ENCODE peak calls at places on chromosomes 1 and 21, in seven cellular contexts. A is posterior cingulate gyrus; F is left lobe of liver; X is HFFc6; D is CD8-positive, alpha-beta memory T cell; M is HTR-8/SVneo; W is AG20443. L is an unnamed sample.

GRCh38 chr1:56644941-56645662 is at the start of gene PRKAA2:
- DNase-seq in A (peak; percentile 87), F (peak; percentile 48), X (no peak), D (no peak), M (peak; percentile 7), W (peak; percentile 71), L (peak; percentile 26)

GRCh38 chr1:2199042-2199810 is 4.7 kb upstream of the FAAP20 start:
- DNase-seq in A (peak; percentile 92), F (peak; percentile 84), X (peak; percentile 69), D (peak; percentile 73), M (peak; percentile 31), W (peak; percentile 88), L (peak; percentile 95)

GRCh38 chr1:7418442-7419080 is 352.5 kb upstream of the VAMP3 start:
- DNase-seq in A (no peak), F (peak; percentile 19), X (no peak), D (no peak), M (no peak), W (no peak), L (no peak)

GRCh38 chr1:94980909-94981252 is 54.0 kb upstream of the CNN3 start:
- DNase-seq in A (no peak), F (no peak), X (no peak), D (no peak), M (no peak), W (no peak), L (no peak)

GRCh38 chr1:26338670-26339069 is 15.3 kb downstream of the CRYBG2 start:
- DNase-seq in A (no peak), F (no peak), X (no peak), D (no peak), M (no peak), W (no peak), L (no peak)

GRCh38 chr21:46189213-46189958 is 5.1 kb upstream of the SPATC1L start:
- DNase-seq in A (peak; percentile 71), F (no peak), X (peak; percentile 39), D (no peak), M (no peak), W (peak; percentile 64), L (peak; percentile 55)

GRCh38 chr21:33403128-33403785 is at the start of gene IFNGR2:
- DNase-seq in A (no peak), F (peak; percentile 71), X (no peak), D (peak; percentile 51), M (no peak), W (peak; percentile 70), L (peak; percentile 31)

GRCh38 chr1:245245021-245245667 is 90.4 kb downstream of the KIF26B start:
- DNase-seq in A (no peak), F (peak; percentile 38), X (no peak), D (no peak), M (no peak), W (no peak), L (no peak)

GRCh38 chr1:157170677-157171515 is 32.7 kb upstream of the ETV3 start:
- DNase-seq in A (no peak), F (no peak), X (peak; percentile 5), D (no peak), M (peak; percentile 22), W (peak; percentile 39), L (no peak)

GRCh38 chr1:178540204-178540603 is 27.3 kb downstream of the TEX35 start:
- DNase-seq in A (no peak), F (no peak), X (no peak), D (no peak), M (no peak), W (no peak), L (no peak)

GRCh38 chr1:29653034-29653810 is 416.9 kb downstream of the PTPRU start:
- DNase-seq in A (no peak), F (peak; percentile 24), X (no peak), D (no peak), M (no peak), W (no peak), L (no peak)

GRCh38 chr1:84755216-84755615 is 65.0 kb upstream of the SSX2IP start:
- DNase-seq in A (no peak), F (no peak), X (no peak), D (no peak), M (no peak), W (no peak), L (no peak)

GRCh38 chr1:111520040-111520439 is 16.6 kb upstream of the ADORA3 start:
- DNase-seq in A (no peak), F (no peak), X (no peak), D (no peak), M (no peak), W (no peak), L (no peak)

GRCh38 chr1:12081648-12082396 is 18.7 kb downstream of the TNFRSF8 start:
- DNase-seq in A (no peak), F (no peak), X (no peak), D (no peak), M (no peak), W (no peak), L (no peak)

GRCh38 chr1:78323311-78323710 is 167.5 kb upstream of the PTGFR start:
- DNase-seq in A (no peak), F (no peak), X (peak; percentile 49), D (no peak), M (peak; percentile 12), W (no peak), L (no peak)

GRCh38 chr1:61273167-61273705 is 190.9 kb downstream of the NFIA start:
- DNase-seq in A (no peak), F (no peak), X (no peak), D (no peak), M (no peak), W (no peak), L (no peak)

GRCh38 chr1:43536864-43537358 is 6.2 kb downstream of the PTPRF start:
- DNase-seq in A (no peak), F (no peak), X (no peak), D (no peak), M (no peak), W (no peak), L (no peak)

GRCh38 chr1:9494936-9495758 is 44.1 kb upstream of the SLC25A33 start:
- DNase-seq in A (peak; percentile 79), F (peak; percentile 67), X (no peak), D (peak; percentile 60), M (peak; percentile 40), W (peak; percentile 85), L (peak; percentile 57)

GRCh38 chr1:204275695-204276596 is 62.2 kb upstream of the GOLT1A start:
- DNase-seq in A (no peak), F (no peak), X (no peak), D (no peak), M (no peak), W (no peak), L (no peak)

GRCh38 chr1:2592672-2593071 is 6.1 kb downstream of the PRXL2B start:
- DNase-seq in A (peak; percentile 59), F (no peak), X (no peak), D (peak; percentile 16), M (no peak), W (no peak), L (no peak)

GRCh38 chr1:94541175-94542087 is at the start of gene F3:
- DNase-seq in A (peak; percentile 90), F (peak; percentile 83), X (peak; percentile 88), D (no peak), M (peak; percentile 78), W (peak; percentile 94), L (peak; percentile 94)

GRCh38 chr1:230069813-230070212 is 2.8 kb downstream of the GALNT2 start:
- DNase-seq in A (no peak), F (peak; percentile 62), X (no peak), D (no peak), M (no peak), W (no peak), L (no peak)

GRCh38 chr21:46452719-46453118 is 6.0 kb upstream of the DIP2A start:
- DNase-seq in A (no peak), F (no peak), X (no peak), D (no peak), M (no peak), W (no peak), L (no peak)

GRCh38 chr1:6471969-6472368 is 6.0 kb upstream of the TNFRSF25 start:
- DNase-seq in A (no peak), F (peak; percentile 82), X (no peak), D (no peak), M (no peak), W (no peak), L (no peak)

GRCh38 chr1:54497338-54497737 is 50.7 kb upstream of the ACOT11 start:
- DNase-seq in A (peak; percentile 42), F (no peak), X (no peak), D (no peak), M (no peak), W (no peak), L (no peak)

GRCh38 chr1:165815725-165816124 is 11.7 kb upstream of the UCK2 start:
- DNase-seq in A (no peak), F (no peak), X (peak; percentile 43), D (no peak), M (peak; percentile 45), W (peak; percentile 35), L (peak; percentile 35)

GRCh38 chr1:111864862-111865261 is 109.2 kb downstream of the DDX20 start:
- DNase-seq in A (no peak), F (no peak), X (no peak), D (no peak), M (no peak), W (peak; percentile 23), L (peak; percentile 8)

GRCh38 chr1:62029704-62030103 is 164.9 kb upstream of the L1TD1 start:
- DNase-seq in A (no peak), F (no peak), X (no peak), D (no peak), M (no peak), W (no peak), L (no peak)

GRCh38 chr1:38336308-38336707 is 289.7 kb upstream of the POU3F1 start:
- DNase-seq in A (no peak), F (no peak), X (no peak), D (no peak), M (no peak), W (no peak), L (no peak)

GRCh38 chr1:193283026-193283425 is 96.6 kb upstream of the B3GALT2 start:
- DNase-seq in A (no peak), F (no peak), X (peak; percentile 28), D (no peak), M (no peak), W (peak; percentile 52), L (peak; percentile 27)

GRCh38 chr1:35386290-35386689 is 117.8 kb downstream of the ZMYM4 start:
- DNase-seq in A (no peak), F (no peak), X (no peak), D (no peak), M (no peak), W (no peak), L (no peak)

GRCh38 chr1:148434832-148435231 is 48.3 kb downstream of the PPIAL4G start:
- DNase-seq in A (no peak), F (no peak), X (no peak), D (no peak), M (no peak), W (no peak), L (no peak)

GRCh38 chr1:213335084-213335483 is 284.0 kb downstream of the RPS6KC1 start:
- DNase-seq in A (no peak), F (no peak), X (no peak), D (no peak), M (no peak), W (no peak), L (no peak)

GRCh38 chr1:167697667-167698141 is 24.1 kb upstream of the MPZL1 start:
- DNase-seq in A (peak; percentile 69), F (peak; percentile 57), X (no peak), D (no peak), M (no peak), W (no peak), L (no peak)

GRCh38 chr21:34011660-34012059 is 61.7 kb upstream of the MRPS6 start:
- DNase-seq in A (no peak), F (no peak), X (no peak), D (no peak), M (no peak), W (no peak), L (no peak)

GRCh38 chr1:202587859-202588480 is 122.3 kb downstream of the SYT2 start:
- DNase-seq in A (no peak), F (no peak), X (no peak), D (no peak), M (no peak), W (no peak), L (no peak)